ENCODE peak calls at places on chromosomes 11 and 22, in four cellular contexts. X is GM12878, D is K562, W is HepG2. P is an unnamed sample.

GRCh38 chr11:1714908-1715885 is 18.2 kb downstream of the KRTAP5-6 start:
- DNase-seq in X (no peak), D (no peak), W (no peak), P (no peak)

GRCh38 chr11:70343631-70344030 is 54.7 kb upstream of the CTTN start:
- DNase-seq in X (no peak), D (no peak), W (no peak), P (no peak)

GRCh38 chr11:123588117-123588815 is 66.2 kb downstream of the SCN3B start:
- DNase-seq in X (no peak), D (no peak), W (peak), P (peak)

GRCh38 chr22:25405854-25406509 is 158.5 kb upstream of the GRK3 start:
- DNase-seq in X (no peak), D (no peak), W (no peak), P (no peak)

GRCh38 chr11:109697140-109697843 is 275.3 kb downstream of the C11orf87 start:
- DNase-seq in X (no peak), D (peak), W (peak), P (peak)

GRCh38 chr22:23898006-23898974 is 4.1 kb downstream of the MIF start:
- DNase-seq in X (no peak), D (no peak), W (no peak), P (no peak)

GRCh38 chr11:115391598-115391997 is 112.6 kb downstream of the CADM1 start:
- DNase-seq in X (no peak), D (no peak), W (no peak), P (no peak)

GRCh38 chr11:3074912-3075589 is 17.8 kb upstream of the CARS1 start:
- DNase-seq in X (no peak), D (no peak), W (no peak), P (no peak)

GRCh38 chr11:45285931-45286632 is at the start of gene SYT13:
- DNase-seq in X (no peak), D (no peak), W (no peak), P (peak)

GRCh38 chr11:30392221-30392784 is 69.4 kb downstream of the ARL14EP start:
- DNase-seq in X (no peak), D (no peak), W (no peak), P (no peak)

GRCh38 chr11:130029137-130029536 is 26.5 kb upstream of the PRDM10 start:
- DNase-seq in X (no peak), D (no peak), W (peak), P (no peak)

GRCh38 chr11:133911169-133911568 is 45.6 kb downstream of the IGSF9B start:
- DNase-seq in X (no peak), D (peak), W (no peak), P (no peak)

GRCh38 chr11:86211619-86212018 is 32.9 kb upstream of the EED start:
- DNase-seq in X (peak), D (no peak), W (no peak), P (no peak)

GRCh38 chr11:8956860-8957259 is 7.4 kb downstream of the TMEM9B start:
- DNase-seq in X (no peak), D (no peak), W (no peak), P (no peak)

GRCh38 chr22:36367479-36367878 is 20.3 kb downstream of the MYH9 start:
- DNase-seq in X (no peak), D (no peak), W (no peak), P (no peak)
- H3K4me2 ChIP-seq in X (no peak), D (no peak), W (no peak), P (peak)

DNA sequence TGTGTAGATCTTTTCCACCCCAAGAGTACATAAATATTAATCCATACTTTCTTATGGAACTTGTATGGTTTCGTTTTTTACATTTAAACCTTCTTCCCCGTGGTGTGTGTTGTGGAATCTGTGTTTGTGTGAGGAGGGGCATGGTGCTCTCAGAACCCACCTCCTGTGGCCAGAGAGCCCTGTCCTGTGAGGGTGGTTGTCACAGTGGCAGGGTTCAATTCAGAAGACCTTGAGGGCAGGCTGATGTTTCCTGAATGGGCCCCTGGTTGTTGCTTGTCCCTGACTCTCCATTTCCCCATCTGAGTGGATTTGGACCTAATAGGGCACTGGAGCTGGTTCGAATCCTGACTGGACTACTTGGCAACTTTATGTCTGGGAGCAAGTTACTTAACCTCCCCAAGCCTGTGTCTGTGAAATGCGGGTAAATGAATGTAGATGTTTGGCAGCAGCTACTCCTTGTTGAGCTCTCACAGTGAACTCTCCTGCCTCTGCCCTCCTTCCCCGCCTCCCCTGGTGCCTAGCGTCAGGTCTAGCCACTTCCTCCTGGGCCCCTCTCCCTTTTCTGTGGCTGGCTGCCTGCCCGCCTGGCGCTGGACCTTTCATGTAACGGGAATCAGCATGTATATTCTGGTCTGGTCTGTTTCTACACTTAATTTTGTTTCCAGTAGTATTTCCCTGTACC is 7.3 kb downstream of the NEAT1 start:
- DNase-seq in X (no peak), D (no peak), W (no peak), P (no peak)
- TF ChIP-seq CHD4 in X (no peak), D (no peak), W (no peak), P (no peak)

GRCh38 chr11:35163209-35163608 is 24.2 kb downstream of the CD44 start:
- DNase-seq in X (no peak), D (no peak), W (no peak), P (no peak)

GRCh38 chr11:35162795-35163194 is 23.8 kb downstream of the CD44 start:
- DNase-seq in X (no peak), D (no peak), W (no peak), P (no peak)

GRCh38 chr11:35165416-35166368 is 26.7 kb downstream of the CD44 start:
- DNase-seq in X (peak), D (no peak), W (no peak), P (no peak)

GRCh38 chr11:35166369-35167360 is 27.7 kb downstream of the CD44 start:
- DNase-seq in X (no peak), D (no peak), W (no peak), P (peak)

DNA sequence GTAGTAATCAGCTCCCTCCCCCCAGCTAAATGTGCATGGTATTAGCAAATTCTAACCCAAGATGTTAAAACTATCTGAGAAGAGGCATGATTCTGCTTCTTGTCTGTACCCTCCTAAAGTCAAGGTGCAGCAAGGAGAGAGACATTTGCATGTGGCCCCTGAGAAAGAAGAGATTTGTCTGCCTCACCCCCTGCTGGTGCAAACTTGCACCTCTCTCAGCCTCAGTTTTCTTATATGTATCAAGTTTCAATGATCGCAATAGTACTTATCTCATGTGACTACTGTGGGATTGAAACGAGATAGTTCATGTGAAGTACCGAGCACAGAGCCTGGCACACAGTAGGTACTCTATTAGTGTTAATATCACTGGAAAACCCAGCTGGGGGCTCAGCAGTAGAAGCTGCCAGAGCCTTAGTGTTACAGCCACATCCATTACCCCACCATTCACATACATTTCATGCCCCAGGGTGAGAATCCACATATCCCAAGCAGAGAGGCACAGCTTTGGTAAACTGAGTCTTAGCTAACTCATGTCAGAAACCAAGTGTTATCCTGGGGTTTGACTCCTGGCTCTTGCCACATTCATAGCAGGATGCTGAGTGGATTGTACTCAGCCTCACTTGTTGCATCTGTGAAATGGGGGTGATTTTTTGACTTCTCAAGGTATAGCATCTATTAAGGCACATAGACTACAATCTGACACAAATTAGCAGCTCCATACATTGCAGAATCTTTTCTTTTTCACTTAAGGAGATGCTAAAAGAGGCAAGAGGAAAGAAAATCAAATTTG is 24.9 kb downstream of the CD44 start:
- DNase-seq in X (no peak), D (peak), W (no peak), P (no peak)
- H3K4me2 ChIP-seq in X (peak), D (no peak), W (no peak), P (peak)

DNA sequence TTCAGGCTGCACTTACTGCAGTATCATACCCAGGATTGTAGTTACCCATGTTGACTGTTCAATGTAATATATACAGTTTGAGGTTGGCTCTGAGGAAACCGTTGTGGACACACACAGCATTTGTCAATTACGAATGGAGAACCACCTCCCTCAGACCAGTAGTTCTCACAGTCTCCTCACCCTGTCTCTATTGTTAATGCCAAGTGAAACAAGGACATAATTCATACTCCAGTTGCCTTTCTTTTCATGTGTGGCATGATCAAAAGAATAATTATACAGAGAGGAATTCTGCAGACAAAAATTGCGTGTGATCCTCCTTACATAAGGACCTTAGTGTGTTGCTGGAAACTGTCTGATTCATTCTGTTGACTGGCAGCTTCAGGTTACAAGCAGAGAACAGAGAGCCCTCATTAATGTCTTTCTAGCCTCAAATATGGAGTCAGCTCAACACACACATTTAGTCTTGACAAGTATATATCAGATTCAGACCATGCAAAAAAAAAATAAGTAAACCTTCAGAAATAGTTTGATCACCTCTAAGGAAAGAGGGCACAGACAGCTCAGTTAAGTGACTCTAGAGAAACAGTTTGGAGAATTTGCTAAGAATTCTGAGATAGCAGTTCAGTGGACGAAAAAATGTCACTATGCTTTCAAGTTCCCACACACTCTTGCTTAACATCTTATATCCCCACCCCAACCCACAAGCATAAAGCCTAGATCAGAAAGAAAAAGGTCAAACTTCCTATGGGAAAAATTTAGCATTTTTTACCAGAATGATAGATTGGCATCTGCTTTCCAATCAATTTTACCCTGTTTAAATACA is 96.1 kb downstream of the MAML2 start:
- DNase-seq in X (no peak), D (no peak), W (peak), P (peak)
- TF ChIP-seq CHD4 in X (no peak), D (no peak), W (no peak), P (no peak)

GRCh38 chr11:47137476-47137875 is 39.2 kb downstream of the ARFGAP2 start:
- DNase-seq in X (no peak), D (no peak), W (no peak), P (no peak)
- H3K4me2 ChIP-seq in X (no peak), D (no peak), W (no peak), P (no peak)

GRCh38 chr11:87428266-87428665 is 390.5 kb downstream of the TMEM135 start:
- DNase-seq in X (no peak), D (no peak), W (no peak), P (no peak)
- TF ChIP-seq CHD4 in X (no peak), D (no peak), W (no peak), P (no peak)

GRCh38 chr11:131137046-131137445 is 220.8 kb upstream of the SNX19 start:
- DNase-seq in X (no peak), D (no peak), W (no peak), P (no peak)
- H3K4me2 ChIP-seq in X (no peak), D (no peak), W (no peak), P (no peak)

DNA sequence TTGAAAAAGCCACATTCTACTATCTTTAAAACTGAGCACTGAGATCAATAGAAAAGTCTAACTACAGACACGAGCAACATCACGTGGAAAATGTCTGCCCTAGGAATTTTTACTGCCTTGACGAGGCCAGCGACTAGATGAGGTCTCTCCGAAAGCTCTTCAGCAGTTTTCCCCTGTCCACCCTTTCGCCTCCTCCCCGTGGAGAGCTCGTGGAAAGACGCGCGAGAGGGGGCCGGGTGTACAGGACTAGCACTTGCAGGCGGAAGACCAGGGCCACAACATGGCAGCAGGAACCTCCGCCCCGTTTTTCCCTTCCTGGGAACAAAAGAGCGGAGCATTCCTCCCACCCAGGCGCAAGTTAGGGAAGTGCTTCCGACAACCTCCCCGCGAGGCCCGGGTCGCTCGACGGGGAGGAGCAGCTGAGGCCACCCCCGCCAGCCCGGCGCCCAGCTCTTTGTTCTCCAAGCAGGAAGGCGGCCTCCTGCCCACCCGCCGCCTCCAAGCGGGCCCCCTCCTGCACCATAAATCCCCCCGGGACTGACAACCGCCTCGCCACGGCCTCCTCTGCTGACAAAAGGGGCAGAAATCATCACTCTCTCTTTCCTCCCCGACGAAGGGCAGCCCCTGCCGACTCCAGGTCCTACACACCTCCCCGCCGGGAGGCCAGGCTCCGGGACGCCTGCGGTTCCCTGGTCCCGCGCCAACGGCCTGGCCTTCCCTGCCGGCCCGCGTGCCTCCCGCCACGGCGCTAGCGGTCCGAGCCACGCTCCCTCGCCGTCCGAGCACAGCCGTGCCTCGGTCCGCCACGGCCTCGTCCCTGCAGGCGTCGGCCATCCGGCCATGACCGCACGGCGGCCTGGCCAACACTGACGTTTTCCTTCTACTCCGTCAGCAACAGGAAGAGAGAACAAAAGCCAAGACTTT is 835 bp downstream of the EIF4G2 start:
- DNase-seq in X (no peak), D (peak), W (peak), P (peak)
- TF ChIP-seq CHD4 in X (no peak), D (no peak), W (no peak), P (no peak)

GRCh38 chr22:38404419-38404818 is 50.6 kb downstream of the KCNJ4 start:
- DNase-seq in X (no peak), D (no peak), W (no peak), P (no peak)
- H3K4me2 ChIP-seq in X (no peak), D (no peak), W (peak), P (no peak)

GRCh38 chr22:32573991-32574390 is 99.4 kb downstream of the FBXO7 start:
- DNase-seq in X (no peak), D (no peak), W (no peak), P (no peak)

GRCh38 chr22:32574957-32575893 is 100.6 kb downstream of the FBXO7 start:
- DNase-seq in X (no peak), D (no peak), W (no peak), P (no peak)

GRCh38 chr22:32572741-32573140 is 98.1 kb downstream of the FBXO7 start:
- DNase-seq in X (no peak), D (peak), W (no peak), P (no peak)

GRCh38 chr22:32576553-32577255 is 102.1 kb downstream of the FBXO7 start:
- DNase-seq in X (no peak), D (peak), W (no peak), P (no peak)

DNA sequence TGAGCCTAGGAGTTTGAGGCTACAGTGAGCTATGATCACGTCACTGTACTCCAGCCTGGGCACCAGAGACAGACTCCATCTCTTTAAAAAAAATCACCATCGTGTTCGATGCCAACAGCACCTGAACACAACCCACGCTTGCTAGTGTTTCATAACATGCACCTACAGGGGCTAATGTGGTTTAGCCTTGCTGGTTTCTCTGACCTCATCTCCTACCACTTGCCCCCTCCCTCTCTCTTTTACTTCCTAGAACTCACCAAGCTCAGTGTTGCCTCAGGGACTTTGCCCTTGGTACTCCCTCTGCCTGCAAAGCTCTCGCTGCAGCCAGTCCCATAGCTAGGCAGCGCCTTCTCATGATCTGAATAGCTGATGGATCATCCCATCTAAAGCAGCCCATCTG is 99.8 kb downstream of the FBXO7 start:
- DNase-seq in X (no peak), D (no peak), W (peak), P (no peak)
- TF ChIP-seq CHD4 in X (no peak), D (no peak), W (no peak), P (no peak)

P was measured in A549.